ENCODE peak calls at places on chromosomes 11 and 22, in seven cellular contexts. G is hepatocyte, P is GM23248, D is PC-3, B is neural progenitor cell, C is MM.1S, H is HCT116. M is an unnamed sample.

GRCh38 chr11:12496181-12497025 is 119.0 kb downstream of the PARVA start:
- DNase-seq in G (no peak), P (no peak), D (no peak), B (peak), C (no peak), H (peak), M (peak)

GRCh38 chr11:128501576-128502549 is 85.5 kb downstream of the ETS1 start:
- DNase-seq in G (no peak), P (peak), D (peak), B (peak), C (no peak), H (no peak), M (no peak)

GRCh38 chr22:33747029-33747428 is 173.2 kb downstream of the LARGE1 start:
- DNase-seq in G (no peak), P (no peak), D (no peak), B (no peak), C (no peak), H (no peak), M (no peak)

GRCh38 chr11:116504541-116505149 is 268.1 kb downstream of the BUD13 start:
- DNase-seq in G (no peak), P (no peak), D (no peak), B (no peak), C (no peak), H (no peak), M (peak)

GRCh38 chr11:72613977-72614376 is 60.2 kb downstream of the PDE2A start:
- DNase-seq in G (no peak), P (no peak), D (no peak), B (no peak), C (no peak), H (no peak), M (no peak)

GRCh38 chr22:49827307-49827852 is 293 bp downstream of the BRD1 start:
- DNase-seq in G (peak), P (peak), D (no peak), B (peak), C (peak), H (no peak), M (no peak)

GRCh38 chr11:6991227-6991626 is 28.9 kb downstream of the ZNF214 start:
- DNase-seq in G (no peak), P (no peak), D (no peak), B (peak), C (no peak), H (no peak), M (peak)

GRCh38 chr11:882593-882992 is 28.0 kb downstream of the CHID1 start:
- DNase-seq in G (no peak), P (no peak), D (no peak), B (no peak), C (no peak), H (no peak), M (no peak)

GRCh38 chr11:10856689-10857603 is 907 bp downstream of the ZBED5 start:
- DNase-seq in G (peak), P (peak), D (peak), B (peak), C (peak), H (no peak), M (peak)

DNA sequence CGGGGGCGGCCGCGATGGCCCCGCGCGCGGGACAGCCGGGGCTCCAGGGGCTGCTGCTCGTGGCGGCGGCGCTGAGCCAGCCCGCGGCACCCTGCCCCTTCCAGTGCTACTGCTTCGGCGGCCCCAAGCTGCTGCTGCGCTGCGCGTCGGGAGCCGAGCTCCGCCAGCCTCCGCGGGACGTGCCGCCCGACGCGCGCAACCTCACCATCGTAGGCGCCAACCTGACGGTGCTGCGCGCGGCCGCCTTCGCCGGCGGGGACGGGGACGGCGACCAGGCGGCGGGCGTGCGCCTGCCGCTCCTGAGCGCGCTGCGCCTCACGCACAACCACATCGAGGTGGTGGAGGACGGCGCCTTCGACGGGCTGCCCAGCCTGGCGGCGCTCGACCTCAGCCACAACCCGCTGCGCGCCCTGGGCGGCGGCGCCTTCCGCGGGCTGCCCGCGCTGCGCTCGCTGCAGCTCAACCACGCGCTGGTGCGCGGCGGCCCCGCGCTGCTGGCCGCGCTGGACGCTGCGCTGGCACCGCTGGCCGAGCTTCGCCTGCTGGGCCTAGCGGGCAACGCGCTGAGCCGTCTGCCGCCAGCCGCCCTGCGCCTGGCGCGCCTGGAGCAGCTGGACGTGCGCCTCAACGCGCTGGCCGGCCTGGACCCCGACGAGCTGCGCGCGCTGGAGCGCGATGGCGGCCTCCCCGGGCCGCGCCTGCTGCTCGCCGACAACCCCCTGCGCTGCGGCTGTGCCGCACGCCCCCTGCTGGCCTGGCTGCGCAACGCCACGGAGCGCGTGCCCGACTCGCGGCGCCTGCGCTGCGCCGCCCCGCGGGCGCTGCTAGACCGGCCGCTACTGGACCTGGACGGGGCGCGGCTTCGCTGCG is 697 bp downstream of the TPBGL start:
- DNase-seq in G (peak), P (peak), D (peak), B (peak), C (peak), H (peak), M (peak)
- TF ChIP-seq EZH2 in G (no peak), P (no peak), D (no peak), B (peak), C (no peak), H (no peak), M (no peak)

GRCh38 chr11:24383137-24383536 is 113.7 kb upstream of the LUZP2 start:
- DNase-seq in G (no peak), P (no peak), D (no peak), B (no peak), C (no peak), H (no peak), M (no peak)

GRCh38 chr11:24391165-24391564 is 105.7 kb upstream of the LUZP2 start:
- DNase-seq in G (peak), P (peak), D (peak), B (no peak), C (no peak), H (no peak), M (no peak)

GRCh38 chr11:24389575-24389974 is 107.3 kb upstream of the LUZP2 start:
- DNase-seq in G (no peak), P (no peak), D (no peak), B (no peak), C (no peak), H (no peak), M (no peak)

GRCh38 chr11:24386551-24387404 is 110.1 kb upstream of the LUZP2 start:
- DNase-seq in G (peak), P (peak), D (peak), B (peak), C (peak), H (no peak), M (peak)
- TF ChIP-seq EZH2phosphoT487 in G (no peak), P (no peak), D (no peak), B (no peak), C (no peak), H (no peak), M (no peak)

DNA sequence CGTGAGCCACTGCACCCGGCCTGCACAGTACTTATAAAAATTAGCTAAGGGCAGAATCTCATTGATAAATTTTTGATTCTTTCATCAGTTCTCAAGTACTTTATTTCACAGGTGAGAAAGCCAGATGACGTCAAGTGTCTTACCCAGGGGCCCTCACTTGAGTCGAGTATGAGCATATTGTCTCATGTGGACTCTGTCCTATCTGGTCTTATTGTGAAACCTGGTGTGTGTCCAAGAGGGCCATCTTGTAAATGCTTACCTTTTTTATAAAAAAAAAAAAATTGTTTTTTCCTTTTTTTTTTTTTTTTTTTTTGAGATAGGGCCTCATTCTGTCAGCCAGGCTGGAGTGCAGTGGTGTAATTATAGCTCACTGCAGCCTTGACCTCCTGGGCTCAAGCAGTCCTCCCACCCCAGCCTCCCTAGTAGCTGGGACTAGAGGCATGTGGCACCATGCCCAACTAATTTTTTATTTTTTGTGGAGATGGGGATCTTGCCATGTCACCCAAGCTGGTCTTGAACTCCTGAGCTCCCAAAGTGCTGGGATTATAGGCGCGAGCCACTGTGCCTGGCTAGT is 6.0 kb downstream of the ACO2 start:
- DNase-seq in G (peak), P (no peak), D (no peak), B (no peak), C (no peak), H (no peak), M (no peak)
- TF ChIP-seq EZH2 in G (no peak), P (no peak), D (no peak), B (no peak), C (no peak), H (no peak), M (no peak)

DNA sequence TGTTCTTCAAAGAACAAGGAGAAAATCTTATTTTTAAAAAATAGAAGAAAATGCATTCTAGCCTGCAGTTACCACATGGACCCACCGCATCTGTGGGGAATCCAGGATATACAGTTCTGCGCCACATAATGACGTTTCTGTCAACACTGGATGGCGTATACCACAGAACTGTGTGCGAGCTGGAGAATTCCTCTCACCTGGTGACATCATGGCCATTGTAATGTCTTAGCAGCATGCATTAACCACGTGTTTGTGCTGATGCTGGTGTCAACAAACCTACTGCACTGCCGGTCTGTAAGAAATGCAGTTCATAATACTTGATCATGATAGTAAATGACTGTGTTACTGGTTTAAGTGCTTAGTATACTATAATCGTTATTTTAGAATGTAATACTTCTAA is 174.7 kb downstream of the TBC1D22A start:
- DNase-seq in G (no peak), P (no peak), D (no peak), B (no peak), C (no peak), H (no peak), M (no peak)
- TF ChIP-seq EZH2phosphoT487 in G (no peak), P (no peak), D (no peak), B (no peak), C (no peak), H (no peak), M (no peak)

M was measured in GM23338.